ENCODE peak calls at places on chromosomes 13 and 19, in nine cellular contexts. O is GM10248; V is AG09309; J is ELF-1; Y is HEK293T; G is CD8-positive, alpha-beta T cell; F is colonic mucosa; H is left cardiac atrium; X is left ventricle myocardium inferior. E is an unnamed sample.

GRCh38 chr19:56119585-56119978 is 1.5 kb downstream of the ZNF787 start:
- DNase-seq in O (no peak), V (no peak), J (peak; percentile 39), Y (no peak), G (no peak), F (peak; percentile 81), H (no peak), X (no peak), E (no peak)

GRCh38 chr13:113110048-113110851 is 4.7 kb downstream of the F7 start:
- DNase-seq in O (no peak), V (no peak), J (peak; percentile 37), Y (no peak), G (peak; percentile 60), F (no peak), H (peak; percentile 31), X (no peak), E (peak; percentile 24)

GRCh38 chr13:73273737-73274136 is 214.9 kb downstream of the KLF5 start:
- DNase-seq in O (no peak), V (peak; percentile 73), J (no peak), Y (no peak), G (no peak), F (no peak), H (no peak), X (no peak), E (no peak)

GRCh38 chr19:20444202-20444885 is 121.2 kb downstream of the ZNF737 start:
- DNase-seq in O (no peak), V (no peak), J (no peak), Y (no peak), G (no peak), F (no peak), H (no peak), X (no peak), E (no peak)

GRCh38 chr13:113837554-113838355 is 26.1 kb downstream of the GAS6 start:
- DNase-seq in O (no peak), V (peak; percentile 94), J (peak; percentile 86), Y (peak; percentile 16), G (no peak), F (peak; percentile 86), H (peak; percentile 97), X (peak; percentile 96), E (no peak)

GRCh38 chr13:108302279-108302678 is 32.8 kb downstream of the TNFSF13B start:
- DNase-seq in O (no peak), V (no peak), J (no peak), Y (no peak), G (no peak), F (no peak), H (no peak), X (no peak), E (no peak)

GRCh38 chr13:51291341-51291740 is 48.1 kb upstream of the SERPINE3 start:
- DNase-seq in O (no peak), V (no peak), J (no peak), Y (no peak), G (no peak), F (no peak), H (no peak), X (no peak), E (no peak)

GRCh38 chr13:90447735-90448103 is 899.8 kb upstream of the MIR17HG start:
- DNase-seq in O (no peak), V (peak; percentile 14), J (peak; percentile 13), Y (no peak), G (no peak), F (no peak), H (no peak), X (no peak), E (no peak)

GRCh38 chr13:36059366-36059765 is 71.8 kb downstream of the DCLK1 start:
- DNase-seq in O (no peak), V (no peak), J (no peak), Y (no peak), G (no peak), F (no peak), H (peak; percentile 19), X (no peak), E (no peak)

GRCh38 chr19:8252922-8253589 is 43.9 kb downstream of the CERS4 start:
- DNase-seq in O (peak; percentile 88), V (peak; percentile 25), J (peak; percentile 92), Y (peak; percentile 89), G (peak; percentile 91), F (peak; percentile 85), H (peak; percentile 83), X (peak; percentile 85), E (peak; percentile 78)

GRCh38 chr19:29079331-29079730 is 133.6 kb downstream of the UQCRFS1 start:
- DNase-seq in O (no peak), V (no peak), J (no peak), Y (no peak), G (no peak), F (no peak), H (no peak), X (no peak), E (no peak)

GRCh38 chr13:114230575-114230974 is 4.1 kb upstream of the CDC16 start:
- DNase-seq in O (no peak), V (no peak), J (no peak), Y (no peak), G (no peak), F (no peak), H (no peak), X (no peak), E (no peak)

GRCh38 chr13:77002590-77003190 is 10.8 kb downstream of the CLN5 start:
- DNase-seq in O (no peak), V (no peak), J (no peak), Y (peak; percentile 68), G (no peak), F (no peak), H (no peak), X (no peak), E (no peak)

GRCh38 chr19:13574933-13575332 is 68.7 kb upstream of the CACNA1A start:
- DNase-seq in O (no peak), V (no peak), J (peak; percentile 16), Y (peak; percentile 62), G (no peak), F (no peak), H (no peak), X (no peak), E (no peak)

GRCh38 chr13:100438059-100438788 is 150.4 kb downstream of the GGACT start:
- DNase-seq in O (no peak), V (no peak), J (peak; percentile 11), Y (no peak), G (no peak), F (no peak), H (no peak), X (no peak), E (no peak)

GRCh38 chr19:3516675-3517207 is 10.6 kb downstream of the FZR1 start:
- DNase-seq in O (no peak), V (no peak), J (no peak), Y (no peak), G (peak; percentile 68), F (peak; percentile 67), H (no peak), X (no peak), E (peak; percentile 76)

GRCh38 chr13:51017516-51017915 is 93.6 kb downstream of the C13orf42 start:
- DNase-seq in O (no peak), V (no peak), J (no peak), Y (no peak), G (no peak), F (no peak), H (no peak), X (no peak), E (no peak)

GRCh38 chr13:75803175-75803611 is 167.1 kb downstream of the LMO7 start:
- DNase-seq in O (peak; percentile 13), V (no peak), J (peak; percentile 56), Y (no peak), G (peak; percentile 58), F (peak; percentile 44), H (no peak), X (no peak), E (no peak)

GRCh38 chr19:38277549-38277948 is 13.2 kb downstream of the SPINT2 start:
- DNase-seq in O (no peak), V (no peak), J (peak; percentile 27), Y (no peak), G (no peak), F (no peak), H (no peak), X (no peak), E (no peak)

GRCh38 chr19:4362871-4363545 is 19.6 kb downstream of the MPND start:
- DNase-seq in O (no peak), V (no peak), J (no peak), Y (no peak), G (no peak), F (no peak), H (no peak), X (no peak), E (no peak)

GRCh38 chr19:11766597-11767591 is at the start of gene ZNF441:
- DNase-seq in O (peak; percentile 94), V (peak; percentile 64), J (peak; percentile 98), Y (peak; percentile 77), G (peak; percentile 96), F (peak; percentile 100), H (peak; percentile 98), X (peak; percentile 99), E (peak; percentile 93)

GRCh38 chr19:45293682-45294081 is 29.0 kb downstream of the CKM start:
- DNase-seq in O (no peak), V (no peak), J (no peak), Y (no peak), G (no peak), F (no peak), H (no peak), X (no peak), E (no peak)

GRCh38 chr19:36963262-36963661 is 47.1 kb downstream of the ZNF568 start:
- DNase-seq in O (no peak), V (no peak), J (no peak), Y (no peak), G (no peak), F (no peak), H (no peak), X (no peak), E (no peak)

GRCh38 chr13:29336356-29336755 is 259.1 kb downstream of the SLC7A1 start:
- DNase-seq in O (no peak), V (no peak), J (no peak), Y (no peak), G (no peak), F (no peak), H (no peak), X (no peak), E (no peak)